ENCODE peak calls at places on chromosomes 5 and 9, in ten cellular contexts. One of them, this sample, is unnamed.

GRCh38 chr5:132526974-132527564 is 16.3 kb downstream of the IL5 start:
- DNase-seq in fibroblast of lung: no peak
- DNase-seq in anterior cingulate cortex: no peak
- DNase-seq in stimulated activated naive CD8-positive, alpha-beta T cell treated with anti-CD3 and anti-CD28 coated beads, Interleukin-15, amount 100 ng/mL, for 72 hours: no peak
- DNase-seq in NAMALWA: no peak
- DNase-seq in SHP77: no peak
- DNase-seq in choroid plexus epithelial cell: no peak
- DNase-seq in tibial artery: no peak
- DNase-seq in LoVo: no peak
- DNase-seq in NCI-H774: no peak
- DNase-seq in this sample: no peak

GRCh38 chr5:673140-673836 is 19.9 kb downstream of the TPPP start:
- DNase-seq in fibroblast of lung: no peak
- DNase-seq in anterior cingulate cortex: no peak
- DNase-seq in stimulated activated naive CD8-positive, alpha-beta T cell treated with anti-CD3 and anti-CD28 coated beads, Interleukin-15, amount 100 ng/mL, for 72 hours: peak
- DNase-seq in NAMALWA: no peak
- DNase-seq in SHP77: no peak
- DNase-seq in choroid plexus epithelial cell: no peak
- DNase-seq in tibial artery: no peak
- DNase-seq in LoVo: no peak
- DNase-seq in NCI-H774: no peak
- DNase-seq in this sample: no peak

GRCh38 chr5:151150484-151151262 is 6.9 kb downstream of the ANXA6 start:
- DNase-seq in fibroblast of lung: peak
- DNase-seq in anterior cingulate cortex: no peak
- DNase-seq in stimulated activated naive CD8-positive, alpha-beta T cell treated with anti-CD3 and anti-CD28 coated beads, Interleukin-15, amount 100 ng/mL, for 72 hours: peak
- DNase-seq in NAMALWA: peak
- DNase-seq in SHP77: no peak
- DNase-seq in choroid plexus epithelial cell: peak
- DNase-seq in tibial artery: no peak
- DNase-seq in LoVo: no peak
- DNase-seq in NCI-H774: no peak
- DNase-seq in this sample: peak

GRCh38 chr5:154945695-154946301 is 4.9 kb downstream of the MRPL22 start:
- DNase-seq in fibroblast of lung: peak
- DNase-seq in anterior cingulate cortex: no peak
- DNase-seq in stimulated activated naive CD8-positive, alpha-beta T cell treated with anti-CD3 and anti-CD28 coated beads, Interleukin-15, amount 100 ng/mL, for 72 hours: no peak
- DNase-seq in NAMALWA: peak
- DNase-seq in SHP77: no peak
- DNase-seq in choroid plexus epithelial cell: peak
- DNase-seq in tibial artery: no peak
- DNase-seq in LoVo: peak
- DNase-seq in NCI-H774: no peak
- DNase-seq in this sample: no peak

GRCh38 chr9:95385521-95385920 is 68.0 kb upstream of the FANCC start:
- DNase-seq in fibroblast of lung: no peak
- DNase-seq in anterior cingulate cortex: no peak
- DNase-seq in stimulated activated naive CD8-positive, alpha-beta T cell treated with anti-CD3 and anti-CD28 coated beads, Interleukin-15, amount 100 ng/mL, for 72 hours: no peak
- DNase-seq in NAMALWA: no peak
- DNase-seq in SHP77: no peak
- DNase-seq in choroid plexus epithelial cell: no peak
- DNase-seq in tibial artery: no peak
- DNase-seq in LoVo: no peak
- DNase-seq in NCI-H774: no peak
- DNase-seq in this sample: no peak

GRCh38 chr5:157718529-157718928 is 12.7 kb upstream of the THG1L start:
- DNase-seq in fibroblast of lung: peak
- DNase-seq in anterior cingulate cortex: peak
- DNase-seq in stimulated activated naive CD8-positive, alpha-beta T cell treated with anti-CD3 and anti-CD28 coated beads, Interleukin-15, amount 100 ng/mL, for 72 hours: no peak
- DNase-seq in NAMALWA: peak
- DNase-seq in SHP77: no peak
- DNase-seq in choroid plexus epithelial cell: peak
- DNase-seq in tibial artery: no peak
- DNase-seq in LoVo: peak
- DNase-seq in NCI-H774: no peak
- DNase-seq in this sample: no peak

GRCh38 chr9:85021686-85022085 is 352.2 kb downstream of the NTRK2 start:
- DNase-seq in fibroblast of lung: no peak
- DNase-seq in anterior cingulate cortex: no peak
- DNase-seq in stimulated activated naive CD8-positive, alpha-beta T cell treated with anti-CD3 and anti-CD28 coated beads, Interleukin-15, amount 100 ng/mL, for 72 hours: no peak
- DNase-seq in NAMALWA: no peak
- DNase-seq in SHP77: no peak
- DNase-seq in choroid plexus epithelial cell: no peak
- DNase-seq in tibial artery: no peak
- DNase-seq in LoVo: no peak
- DNase-seq in NCI-H774: no peak
- DNase-seq in this sample: no peak

GRCh38 chr9:83141887-83142286 is 78.9 kb upstream of the RASEF start:
- DNase-seq in fibroblast of lung: no peak
- DNase-seq in anterior cingulate cortex: no peak
- DNase-seq in stimulated activated naive CD8-positive, alpha-beta T cell treated with anti-CD3 and anti-CD28 coated beads, Interleukin-15, amount 100 ng/mL, for 72 hours: no peak
- DNase-seq in NAMALWA: no peak
- DNase-seq in SHP77: no peak
- DNase-seq in choroid plexus epithelial cell: no peak
- DNase-seq in tibial artery: no peak
- DNase-seq in LoVo: no peak
- DNase-seq in NCI-H774: no peak
- DNase-seq in this sample: no peak

GRCh38 chr5:137565450-137565849 is 66.3 kb upstream of the SPOCK1 start:
- DNase-seq in fibroblast of lung: no peak
- DNase-seq in anterior cingulate cortex: no peak
- DNase-seq in stimulated activated naive CD8-positive, alpha-beta T cell treated with anti-CD3 and anti-CD28 coated beads, Interleukin-15, amount 100 ng/mL, for 72 hours: no peak
- DNase-seq in NAMALWA: no peak
- DNase-seq in SHP77: no peak
- DNase-seq in choroid plexus epithelial cell: peak
- DNase-seq in tibial artery: no peak
- DNase-seq in LoVo: no peak
- DNase-seq in NCI-H774: no peak
- DNase-seq in this sample: no peak

GRCh38 chr5:61277190-61277589 is 54.9 kb upstream of the ZSWIM6 start:
- DNase-seq in fibroblast of lung: peak
- DNase-seq in anterior cingulate cortex: no peak
- DNase-seq in stimulated activated naive CD8-positive, alpha-beta T cell treated with anti-CD3 and anti-CD28 coated beads, Interleukin-15, amount 100 ng/mL, for 72 hours: peak
- DNase-seq in NAMALWA: no peak
- DNase-seq in SHP77: peak
- DNase-seq in choroid plexus epithelial cell: peak
- DNase-seq in tibial artery: no peak
- DNase-seq in LoVo: no peak
- DNase-seq in NCI-H774: no peak
- DNase-seq in this sample: no peak

GRCh38 chr5:32069396-32069795 is 104.7 kb downstream of the GOLPH3 start:
- DNase-seq in fibroblast of lung: no peak
- DNase-seq in anterior cingulate cortex: no peak
- DNase-seq in stimulated activated naive CD8-positive, alpha-beta T cell treated with anti-CD3 and anti-CD28 coated beads, Interleukin-15, amount 100 ng/mL, for 72 hours: no peak
- DNase-seq in NAMALWA: no peak
- DNase-seq in SHP77: no peak
- DNase-seq in choroid plexus epithelial cell: no peak
- DNase-seq in tibial artery: no peak
- DNase-seq in LoVo: no peak
- DNase-seq in NCI-H774: no peak
- DNase-seq in this sample: no peak

This sample was measured in GM12891.